ENCODE peak calls at places on chromosomes 7 and 10, in six cellular contexts. L is lung; U is CD8-positive, alpha-beta T cell; I is neural progenitor cell; W is PC-3; J is kidney. B is an unnamed sample.

GRCh38 chr7:1928555-1929348 is 258.7 kb downstream of the ELFN1 start:
- DNase-seq in L (peak; percentile 41), U (no peak), I (no peak), W (no peak), J (peak; percentile 63), B (peak; percentile 21)

GRCh38 chr7:28891192-28891872 is 66.8 kb downstream of the TRIL start:
- DNase-seq in L (no peak), U (no peak), I (no peak), W (no peak), J (peak; percentile 72), B (no peak)

GRCh38 chr7:149199234-149199990 is 4.1 kb downstream of the ZNF282 start:
- DNase-seq in L (no peak), U (no peak), I (no peak), W (peak; percentile 60), J (no peak), B (no peak)

GRCh38 chr7:371779-372545 is 82.0 kb downstream of the FOXL3 start:
- DNase-seq in L (no peak), U (no peak), I (no peak), W (no peak), J (peak; percentile 70), B (no peak)

GRCh38 chr10:61020420-61021158 is 76.6 kb upstream of the RHOBTB1 start:
- DNase-seq in L (no peak), U (no peak), I (no peak), W (no peak), J (no peak), B (no peak)

GRCh38 chr7:43394441-43395130 is 188.3 kb upstream of the STK17A start:
- DNase-seq in L (no peak), U (no peak), I (no peak), W (peak; percentile 37), J (no peak), B (no peak)

GRCh38 chr7:525740-526139 is 6.1 kb upstream of the PDGFA start:
- DNase-seq in L (no peak), U (no peak), I (no peak), W (peak; percentile 41), J (no peak), B (no peak)

GRCh38 chr7:121752706-121753105 is 120.3 kb upstream of the PTPRZ1 start:
- DNase-seq in L (no peak), U (no peak), I (peak; percentile 52), W (peak; percentile 26), J (no peak), B (no peak)

GRCh38 chr7:30755384-30756154 is 3.6 kb downstream of the INMT start:
- DNase-seq in L (no peak), U (no peak), I (no peak), W (no peak), J (peak; percentile 93), B (peak; percentile 40)

GRCh38 chr10:49655099-49655498 is 24.4 kb upstream of the C10orf53 start:
- DNase-seq in L (no peak), U (no peak), I (no peak), W (no peak), J (no peak), B (no peak)

GRCh38 chr10:37473906-37474305 is 348.5 kb downstream of the ANKRD30A start:
- DNase-seq in L (no peak), U (no peak), I (no peak), W (no peak), J (no peak), B (no peak)

GRCh38 chr10:63675171-63675570 is 154.0 kb downstream of the REEP3 start:
- DNase-seq in L (no peak), U (no peak), I (no peak), W (no peak), J (no peak), B (no peak)

GRCh38 chr10:75894761-75895160 is 463.3 kb downstream of the LRMDA start:
- DNase-seq in L (no peak), U (no peak), I (no peak), W (no peak), J (no peak), B (no peak)

GRCh38 chr10:66307826-66308225 is 618.0 kb upstream of the LRRTM3 start:
- DNase-seq in L (no peak), U (no peak), I (no peak), W (peak; percentile 78), J (no peak), B (no peak)

GRCh38 chr10:95864906-95865813 is 42.6 kb upstream of the CC2D2B start:
- DNase-seq in L (peak; percentile 30), U (peak; percentile 21), I (peak; percentile 72), W (peak; percentile 56), J (no peak), B (no peak)

GRCh38 chr7:47681241-47681810 is 99.4 kb upstream of the TNS3 start:
- DNase-seq in L (no peak), U (no peak), I (no peak), W (peak; percentile 15), J (no peak), B (no peak)

GRCh38 chr7:101744588-101744987 is 72.8 kb upstream of the CUX1 start:
- DNase-seq in L (no peak), U (no peak), I (no peak), W (no peak), J (no peak), B (no peak)

GRCh38 chr10:114346176-114347031 is 57.9 kb downstream of the AFAP1L2 start:
- DNase-seq in L (no peak), U (no peak), I (no peak), W (peak; percentile 34), J (peak; percentile 82), B (no peak)

GRCh38 chr10:27413831-27414348 is 90.2 kb upstream of the RAB18 start:
- DNase-seq in L (no peak), U (no peak), I (no peak), W (no peak), J (peak; percentile 55), B (no peak)

GRCh38 chr7:157402911-157403534 is 66.2 kb downstream of the DNAJB6 start:
- DNase-seq in L (no peak), U (no peak), I (no peak), W (no peak), J (peak; percentile 57), B (no peak)
- H3K27ac ChIP-seq in L (no peak overlapping the region), U (no peak overlapping the region), I (no peak overlapping the region), W (peak overlapping the region; percentile 97), J (no peak overlapping the region), B (no peak overlapping the region)

GRCh38 chr10:62021978-62022802 is 120.7 kb downstream of the ARID5B start:
- DNase-seq in L (no peak), U (no peak), I (no peak), W (no peak), J (no peak), B (no peak)
- H3K27ac ChIP-seq in L (no peak overlapping the region), U (no peak overlapping the region), I (no peak overlapping the region), W (no peak overlapping the region), J (no peak overlapping the region), B (no peak overlapping the region)

GRCh38 chr10:119657725-119658124 is 6.5 kb downstream of the BAG3 start:
- DNase-seq in L (no peak), U (no peak), I (no peak), W (peak; percentile 50), J (no peak), B (no peak)

GRCh38 chr10:119663866-119664698 is 12.9 kb downstream of the BAG3 start:
- DNase-seq in L (no peak), U (no peak), I (no peak), W (no peak), J (no peak), B (no peak)

GRCh38 chr10:119658274-119658673 is 7.1 kb downstream of the BAG3 start:
- DNase-seq in L (peak; percentile 82), U (no peak), I (peak; percentile 36), W (peak; percentile 91), J (peak; percentile 95), B (no peak)

GRCh38 chr10:119656760-119657159 is 5.6 kb downstream of the BAG3 start:
- DNase-seq in L (no peak), U (no peak), I (no peak), W (no peak), J (peak; percentile 1), B (no peak)

DNA sequence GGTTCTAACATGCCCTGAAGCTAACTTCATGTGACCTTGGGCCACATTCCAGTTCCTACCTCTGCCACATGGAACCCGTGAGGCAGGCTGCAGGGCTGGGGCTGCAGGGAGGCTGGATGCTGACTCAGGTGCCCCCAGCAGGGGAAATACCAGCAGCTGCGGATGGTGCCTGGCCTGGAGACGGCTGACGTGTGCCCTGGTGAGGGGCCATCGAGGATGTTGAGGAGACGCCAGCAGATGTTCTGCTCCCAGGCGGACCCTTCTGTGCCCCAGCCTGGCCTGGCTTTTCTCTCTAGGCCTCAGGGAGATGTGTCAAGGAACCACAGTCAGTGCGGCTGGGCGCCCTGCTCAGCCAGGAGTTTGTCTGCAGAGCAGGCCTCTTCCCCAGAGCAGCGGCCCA is 8.8 kb downstream of the BAG3 start:
- DNase-seq in L (no peak), U (no peak), I (no peak), W (no peak), J (peak; percentile 81), B (no peak)
- H3K27ac ChIP-seq in L (no peak overlapping the region), U (no peak overlapping the region), I (no peak overlapping the region), W (no peak overlapping the region), J (peak overlapping the region; percentile 92), B (peak overlapping the region; percentile 78)

DNA sequence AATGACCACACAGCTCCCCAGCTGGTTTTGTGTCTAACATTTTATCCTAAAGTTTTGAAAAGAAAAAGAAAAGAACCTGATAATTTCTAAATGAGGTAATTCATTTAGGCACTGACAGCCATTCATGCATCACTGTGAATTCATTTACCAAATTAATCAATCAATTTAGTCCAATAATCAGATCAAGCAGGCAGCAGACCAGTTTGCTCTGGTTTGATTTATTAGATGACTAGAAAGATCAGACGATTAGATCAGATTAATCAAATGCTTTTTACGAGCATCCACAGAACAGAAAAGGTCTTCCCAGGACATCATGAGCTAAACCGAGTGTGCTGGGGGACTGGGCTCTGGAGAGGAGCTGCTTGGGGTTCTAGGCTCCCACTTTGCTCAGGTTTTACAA is 226.5 kb upstream of the MYO3A start:
- DNase-seq in L (no peak), U (no peak), I (no peak), W (no peak), J (no peak), B (no peak)
- H3K27ac ChIP-seq in L (no peak overlapping the region), U (no peak overlapping the region), I (no peak overlapping the region), W (no peak overlapping the region), J (no peak overlapping the region), B (no peak overlapping the region)

DNA sequence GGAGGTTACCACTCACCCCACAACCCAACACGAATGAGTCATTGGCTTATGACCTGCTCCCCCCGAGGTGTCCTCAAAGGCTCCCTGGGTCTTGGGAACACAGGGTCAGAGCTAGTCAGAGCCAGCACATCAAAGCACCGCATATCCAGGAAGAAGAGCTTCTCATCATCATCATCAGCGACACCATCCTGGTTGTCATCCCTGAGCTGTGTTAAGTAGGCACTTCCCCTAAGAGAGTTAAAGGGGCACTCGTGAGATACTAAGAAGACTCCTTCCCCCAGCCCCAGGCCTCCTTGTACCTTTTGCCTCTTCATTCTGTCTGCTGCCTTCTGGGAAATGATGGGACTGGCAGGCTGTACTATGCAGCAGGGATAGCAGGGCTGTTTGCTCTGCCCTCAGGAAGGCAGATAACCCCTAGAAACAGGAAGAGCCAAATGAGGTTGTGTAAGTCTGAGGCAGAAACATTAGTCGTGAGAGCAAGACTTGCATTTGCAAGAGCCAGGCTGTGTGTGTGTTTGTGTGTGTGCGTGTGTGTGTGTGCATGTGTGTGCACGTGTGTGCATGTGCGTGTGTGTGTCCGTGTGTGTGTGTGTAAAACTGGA is 11.1 kb upstream of the CPA1 start:
- DNase-seq in L (no peak), U (peak; percentile 9), I (no peak), W (no peak), J (no peak), B (no peak)
- H3K27ac ChIP-seq in L (peak overlapping the region; percentile 13), U (no peak overlapping the region), I (no peak overlapping the region), W (no peak overlapping the region), J (no peak overlapping the region), B (no peak overlapping the region)

B was measured in caudate nucleus.